ENCODE peak calls at places on chromosome 1, in five cellular contexts. T, H, R, C and F are unnamed samples.
A peak's percentile ranks its signal among the peaks of the same experiment; 100 is the strongest.

GRCh38 chr1:62693123-62693522 is 4.9 kb upstream of the DOCK7 start:
- DNase-seq in C (no peak), R (no peak), T (no peak), H (no peak), F (no peak)

GRCh38 chr1:230866171-230866811 is 2.0 kb downstream of the C1orf198 start:
- DNase-seq in H (no peak), C (no peak), R (no peak), T (no peak), F (peak; percentile 19)

GRCh38 chr1:181208076-181208475 is 119.6 kb downstream of the IER5 start:
- DNase-seq in R (no peak), T (no peak), C (no peak), H (no peak), F (no peak)

GRCh38 chr1:223741861-223742260 is 29.5 kb downstream of the CAPN2 start:
- DNase-seq in C (no peak), T (no peak), R (peak; percentile 66), H (no peak), F (no peak)

GRCh38 chr1:209583408-209583807 is at the start of gene CAMK1G:
- DNase-seq in C (no peak), R (peak; percentile 74), T (no peak), H (no peak), F (no peak)

GRCh38 chr1:227273557-227273956 is 44.7 kb downstream of the CDC42BPA start:
- DNase-seq in T (no peak), C (peak; percentile 46), H (no peak), R (peak; percentile 85), F (no peak)

GRCh38 chr1:84122780-84123382 is 21.2 kb upstream of the PRKACB start:
- DNase-seq in C (peak; percentile 38), T (peak; percentile 7), R (peak; percentile 69), H (no peak), F (peak; percentile 38)

GRCh38 chr1:19079541-19079940 is 123.1 kb upstream of the IFFO2 start:
- DNase-seq in C (no peak), H (no peak), R (no peak), T (no peak), F (no peak)

GRCh38 chr1:246681822-246682221 is 42.4 kb upstream of the SCCPDH start:
- DNase-seq in T (no peak), R (no peak), H (no peak), C (no peak), F (no peak)

GRCh38 chr1:226823643-226824042 is 46.8 kb upstream of the PSEN2 start:
- DNase-seq in T (no peak), H (no peak), R (no peak), C (no peak), F (no peak)

GRCh38 chr1:117757668-117758067 is 151.8 kb downstream of the TENT5C start:
- DNase-seq in R (no peak), T (no peak), C (no peak), H (no peak), F (no peak)

GRCh38 chr1:52523376-52523775 is 29.5 kb downstream of the TUT4 start:
- DNase-seq in H (no peak), R (no peak), C (no peak), T (no peak), F (no peak)
- TF ChIP-seq JUNB in H (no peak), R (no peak), C (no peak), T (no peak), F (no peak)

GRCh38 chr1:207034998-207035397 is 2.4 kb upstream of the C1orf116 start:
- DNase-seq in H (no peak), C (no peak), R (no peak), T (no peak), F (no peak)

GRCh38 chr1:207033302-207033701 is 746 bp upstream of the C1orf116 start:
- DNase-seq in T (no peak), R (no peak), C (no peak), H (no peak), F (no peak)

GRCh38 chr1:207032528-207033017 is at the start of gene C1orf116:
- DNase-seq in R (peak; percentile 97), H (no peak), T (peak; percentile 76), C (peak; percentile 60), F (peak; percentile 98)

GRCh38 chr1:207035877-207036558 is 3.5 kb upstream of the C1orf116 start:
- DNase-seq in R (no peak), C (no peak), H (no peak), T (no peak), F (no peak)

DNA sequence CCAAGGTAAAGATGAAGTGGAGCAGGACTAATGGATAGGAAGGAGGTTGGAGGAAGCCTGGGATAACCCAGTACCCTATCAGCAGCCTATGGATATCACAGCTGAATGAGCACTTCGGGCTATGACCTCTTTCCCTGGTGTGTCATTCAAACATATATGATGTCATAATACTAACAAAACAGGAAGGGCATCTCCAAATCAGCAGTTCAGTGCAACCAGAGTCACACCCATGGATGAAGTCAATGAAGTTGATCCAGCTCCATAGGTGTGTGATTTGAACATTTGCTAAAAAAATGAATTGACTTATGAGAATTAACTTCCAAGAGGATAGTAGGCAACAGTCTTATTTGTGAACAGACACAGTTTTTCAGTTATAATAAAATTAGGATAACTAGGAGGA is 1.7 kb upstream of the C1orf116 start:
- DNase-seq in T (no peak), C (no peak), H (no peak), R (no peak), F (peak; percentile 56)
- TF ChIP-seq CTCF in T (no peak), C (no peak), H (no peak), R (no peak), F (no peak)

GRCh38 chr1:30242178-30242577 is 481.2 kb downstream of the MATN1 start:
- DNase-seq in H (no peak), R (no peak), C (no peak), T (no peak), F (no peak)
- TF ChIP-seq JUNB in H (no peak), R (no peak), C (no peak), T (no peak), F (no peak)

GRCh38 chr1:16235347-16235746 is 1.6 kb downstream of the CPLANE2 start:
- DNase-seq in T (no peak), C (no peak), R (no peak), H (no peak), F (no peak)

GRCh38 chr1:16236495-16237342 is at the start of gene CPLANE2:
- DNase-seq in R (peak; percentile 98), T (peak; percentile 81), H (peak; percentile 76), C (peak; percentile 79), F (peak; percentile 99)

GRCh38 chr1:16236091-16236494 is 890 bp downstream of the CPLANE2 start:
- DNase-seq in H (peak; percentile 38), R (peak; percentile 66), T (peak; percentile 81), C (peak; percentile 35), F (no peak)

GRCh38 chr1:16239972-16240491 is 3.0 kb upstream of the CPLANE2 start:
- DNase-seq in H (no peak), T (no peak), C (no peak), R (no peak), F (no peak)

GRCh38 chr1:16237343-16237830 is 404 bp upstream of the CPLANE2 start:
- DNase-seq in T (no peak), R (no peak), C (no peak), H (no peak), F (no peak)
- TF ChIP-seq CTCF in T (no peak), R (no peak), C (no peak), H (no peak), F (no peak)

GRCh38 chr1:234734864-234735263 is 124.9 kb upstream of the IRF2BP2 start:
- DNase-seq in R (no peak), H (no peak), C (peak; percentile 72), T (no peak), F (peak; percentile 45)

GRCh38 chr1:234735476-234735875 is 125.5 kb upstream of the IRF2BP2 start:
- DNase-seq in T (no peak), H (no peak), R (no peak), C (no peak), F (no peak)

GRCh38 chr1:234735976-234736375 is 126.0 kb upstream of the IRF2BP2 start:
- DNase-seq in H (no peak), C (no peak), R (no peak), T (no peak), F (no peak)

GRCh38 chr1:234737210-234737761 is 127.3 kb upstream of the IRF2BP2 start:
- DNase-seq in H (no peak), R (no peak), T (no peak), C (no peak), F (no peak)

GRCh38 chr1:234737915-234738314 is 127.9 kb upstream of the IRF2BP2 start:
- DNase-seq in H (no peak), R (peak; percentile 57), T (no peak), C (no peak), F (no peak)
- TF ChIP-seq JUNB in H (no peak), R (no peak), T (no peak), C (no peak), F (no peak)

GRCh38 chr1:229781453-229781852 is 155.4 kb downstream of the URB2 start:
- DNase-seq in H (no peak), T (no peak), C (peak; percentile 2), R (peak; percentile 3), F (no peak)
- TF ChIP-seq CTCF in H (no peak), T (no peak), C (peak; percentile 46), R (no peak), F (no peak)

DNA sequence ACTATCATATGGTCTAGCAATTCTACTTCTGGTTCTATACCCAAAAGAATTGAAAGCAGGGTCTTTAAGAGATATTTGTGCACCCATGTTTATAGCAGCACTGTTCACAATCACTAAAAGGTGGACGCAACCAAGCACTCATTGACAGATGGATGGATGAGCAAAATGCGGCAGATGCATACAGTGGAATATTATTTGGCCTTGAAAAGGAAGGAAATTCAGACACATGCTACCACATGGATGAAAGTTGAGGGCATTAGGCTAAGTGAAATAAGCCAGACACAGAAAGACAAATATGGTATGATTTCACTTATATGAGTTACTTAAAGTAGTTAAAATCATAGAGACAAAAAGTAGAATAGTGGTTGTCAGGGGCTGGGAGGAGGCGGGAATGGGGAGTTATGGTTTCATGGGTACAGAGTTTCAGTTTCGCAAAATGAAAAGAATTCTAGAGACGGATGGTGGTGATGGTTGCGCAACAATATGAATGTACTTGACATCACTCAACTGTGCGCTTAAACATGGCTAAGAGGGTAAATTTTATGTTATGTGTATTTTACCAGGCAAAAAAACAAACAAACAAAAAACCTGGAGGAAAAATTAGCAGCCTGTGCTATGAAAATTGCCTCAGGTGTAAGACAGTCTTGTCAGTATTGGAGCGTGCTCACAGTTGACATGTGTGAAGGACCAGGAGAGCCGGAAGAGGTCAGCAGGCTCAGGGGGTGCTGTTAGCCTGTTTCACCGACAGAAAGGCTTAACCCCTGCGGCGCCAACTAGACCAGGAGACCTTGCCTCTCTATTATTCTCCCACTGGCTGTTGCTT is 26.5 kb downstream of the CD247 start:
- DNase-seq in H (no peak), C (no peak), T (no peak), R (peak; percentile 52), F (peak; percentile 52)
- TF ChIP-seq JUNB in H (no peak), C (no peak), T (no peak), R (no peak), F (no peak)

DNA sequence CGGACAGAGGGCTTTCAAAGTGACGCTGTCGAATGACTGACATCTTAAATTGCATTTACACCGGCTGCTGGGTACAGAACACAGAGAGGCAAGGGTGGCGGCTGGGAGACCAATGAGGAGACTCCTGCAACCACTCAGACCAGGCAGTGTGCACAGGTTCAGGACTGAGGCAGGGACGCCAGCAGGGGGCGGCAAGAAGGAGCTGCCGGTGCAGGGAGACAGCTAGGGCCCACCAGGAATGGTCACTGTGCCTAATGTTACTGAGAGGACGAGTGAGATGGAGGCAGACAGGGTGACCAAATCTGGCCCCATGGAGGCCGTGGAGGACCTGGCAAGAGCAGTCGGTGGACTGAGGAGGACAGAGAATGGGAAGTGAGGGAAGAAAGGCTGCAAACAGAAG is 23.5 kb downstream of the GLIS1 start:
- DNase-seq in T (no peak), C (peak; percentile 29), R (peak; percentile 78), H (no peak), F (peak; percentile 51)
- TF ChIP-seq CTCF in T (peak; percentile 23), C (peak; percentile 82), R (peak; percentile 69), H (peak; percentile 52), F (peak; percentile 89)